ENCODE peak calls at places on chromosome 21, in five cellular contexts. Y, J, W, P and A are unnamed samples.

GRCh38 chr21:46397211-46397905 is 61.3 kb upstream of the DIP2A start:
- DNase-seq in Y (no peak), J (no peak), W (peak), P (no peak), A (no peak)

GRCh38 chr21:41217656-41218380 is 49.9 kb downstream of the BACE2 start:
- DNase-seq in Y (no peak), J (peak), W (no peak), P (no peak), A (no peak)

GRCh38 chr21:32728455-32729237 is 833 bp upstream of the SYNJ1 start:
- DNase-seq in Y (peak), J (no peak), W (no peak), P (no peak), A (no peak)

GRCh38 chr21:38930838-38931237 is 125.1 kb downstream of the ETS2 start:
- DNase-seq in Y (no peak), J (no peak), W (no peak), P (no peak), A (no peak)

GRCh38 chr21:18940791-18941190 is 537.2 kb upstream of the TMPRSS15 start:
- DNase-seq in Y (no peak), J (no peak), W (no peak), P (no peak), A (no peak)

GRCh38 chr21:16086121-16086520 is 356.3 kb downstream of the USP25 start:
- DNase-seq in Y (no peak), J (no peak), W (peak), P (no peak), A (no peak)

GRCh38 chr21:42314616-42315295 is 453 bp downstream of the TFF3 start:
- DNase-seq in Y (no peak), J (no peak), W (no peak), P (no peak), A (no peak)

GRCh38 chr21:27275294-27275927 is 308.5 kb upstream of the ADAMTS5 start:
- DNase-seq in Y (no peak), J (no peak), W (peak), P (no peak), A (no peak)

GRCh38 chr21:29117372-29117955 is 13.0 kb upstream of the MAP3K7CL start:
- DNase-seq in Y (no peak), J (no peak), W (peak), P (no peak), A (no peak)

GRCh38 chr21:31599563-31599962 is 59.9 kb upstream of the SOD1 start:
- DNase-seq in Y (no peak), J (no peak), W (no peak), P (no peak), A (no peak)

GRCh38 chr21:29025328-29025713 is 853 bp downstream of the USP16 start:
- DNase-seq in Y (no peak), J (no peak), W (peak), P (no peak), A (no peak)

GRCh38 chr21:34890724-34891609 is 158.1 kb downstream of the RUNX1 start:
- DNase-seq in Y (no peak), J (peak), W (no peak), P (no peak), A (no peak)